ENCODE peak calls at places on chromosomes 12 and 14, in six cellular contexts. One of them, this sample, is unnamed.

GRCh38 chr14:73238262-73238852 is 1.1 kb downstream of the PAPLN start:
- DNase-seq in BE2C: no peak
- DNase-seq in mesothelial cell of epicardium: no peak
- DNase-seq in GM12865: no peak
- DNase-seq in DMS 273 treated with DMSO at 0.1 percent for 48 hours: no peak
- DNase-seq in NB4: peak; percentile 63
- DNase-seq in this sample: peak; percentile 57

GRCh38 chr14:62181591-62181990 is 419.4 kb downstream of the SNAPC1 start:
- DNase-seq in GM12865: no peak
- DNase-seq in BE2C: no peak
- DNase-seq in DMS 273 treated with DMSO at 0.1 percent for 48 hours: no peak
- DNase-seq in NB4: no peak
- DNase-seq in mesothelial cell of epicardium: no peak
- DNase-seq in this sample: no peak

GRCh38 chr14:37416264-37416663 is 178.8 kb downstream of the FOXA1 start:
- DNase-seq in NB4: no peak
- DNase-seq in GM12865: no peak
- DNase-seq in DMS 273 treated with DMSO at 0.1 percent for 48 hours: no peak
- DNase-seq in mesothelial cell of epicardium: no peak
- DNase-seq in BE2C: no peak
- DNase-seq in this sample: no peak

GRCh38 chr12:79406993-79407392 is 283.8 kb downstream of the PAWR start:
- DNase-seq in NB4: no peak
- DNase-seq in DMS 273 treated with DMSO at 0.1 percent for 48 hours: no peak
- DNase-seq in BE2C: no peak
- DNase-seq in mesothelial cell of epicardium: no peak
- DNase-seq in GM12865: no peak
- DNase-seq in this sample: no peak

GRCh38 chr12:62256408-62257079 is 3.7 kb upstream of the USP15 start:
- DNase-seq in NB4: peak; percentile 61
- DNase-seq in DMS 273 treated with DMSO at 0.1 percent for 48 hours: no peak
- DNase-seq in mesothelial cell of epicardium: no peak
- DNase-seq in GM12865: no peak
- DNase-seq in BE2C: no peak
- DNase-seq in this sample: no peak

GRCh38 chr14:34110531-34110930 is 159.7 kb upstream of the EGLN3 start:
- DNase-seq in BE2C: no peak
- DNase-seq in mesothelial cell of epicardium: no peak
- DNase-seq in GM12865: no peak
- DNase-seq in NB4: no peak
- DNase-seq in DMS 273 treated with DMSO at 0.1 percent for 48 hours: no peak
- DNase-seq in this sample: no peak

GRCh38 chr12:67483871-67484554 is 164.5 kb upstream of the DYRK2 start:
- DNase-seq in BE2C: no peak
- DNase-seq in GM12865: peak; percentile 59
- DNase-seq in NB4: no peak
- DNase-seq in mesothelial cell of epicardium: no peak
- DNase-seq in DMS 273 treated with DMSO at 0.1 percent for 48 hours: no peak
- DNase-seq in this sample: no peak

GRCh38 chr12:1171657-1172056 is 180.6 kb downstream of the ERC1 start:
- DNase-seq in mesothelial cell of epicardium: no peak
- DNase-seq in DMS 273 treated with DMSO at 0.1 percent for 48 hours: peak; percentile 59
- DNase-seq in GM12865: no peak
- DNase-seq in BE2C: peak; percentile 12
- DNase-seq in NB4: no peak
- DNase-seq in this sample: no peak

GRCh38 chr12:47156167-47156736 is 76.5 kb upstream of the AMIGO2 start:
- DNase-seq in BE2C: no peak
- DNase-seq in DMS 273 treated with DMSO at 0.1 percent for 48 hours: no peak
- DNase-seq in NB4: peak; percentile 22
- DNase-seq in mesothelial cell of epicardium: no peak
- DNase-seq in GM12865: no peak
- DNase-seq in this sample: no peak

GRCh38 chr14:105894125-105894977 is 368.0 kb downstream of the TMEM121 start:
- DNase-seq in mesothelial cell of epicardium: peak; percentile 5
- DNase-seq in GM12865: no peak
- DNase-seq in BE2C: peak; percentile 3
- DNase-seq in NB4: no peak
- DNase-seq in DMS 273 treated with DMSO at 0.1 percent for 48 hours: no peak
- DNase-seq in this sample: peak; percentile 34

GRCh38 chr14:35678403-35679028 is 130.6 kb downstream of the RALGAPA1 start:
- DNase-seq in BE2C: no peak
- DNase-seq in GM12865: no peak
- DNase-seq in NB4: peak; percentile 39
- DNase-seq in mesothelial cell of epicardium: no peak
- DNase-seq in DMS 273 treated with DMSO at 0.1 percent for 48 hours: no peak
- DNase-seq in this sample: no peak

GRCh38 chr12:116773276-116773731 is 35.2 kb downstream of the RNFT2 start:
- DNase-seq in BE2C: no peak
- DNase-seq in DMS 273 treated with DMSO at 0.1 percent for 48 hours: no peak
- DNase-seq in NB4: peak; percentile 30
- DNase-seq in mesothelial cell of epicardium: no peak
- DNase-seq in GM12865: no peak
- DNase-seq in this sample: no peak

GRCh38 chr12:58139894-58140293 is 198.5 kb downstream of the ATP23 start:
- DNase-seq in BE2C: no peak
- DNase-seq in mesothelial cell of epicardium: no peak
- DNase-seq in GM12865: no peak
- DNase-seq in NB4: no peak
- DNase-seq in DMS 273 treated with DMSO at 0.1 percent for 48 hours: no peak
- DNase-seq in this sample: no peak

GRCh38 chr14:39179042-39179441 is 4.0 kb downstream of the PNN start:
- DNase-seq in BE2C: no peak
- DNase-seq in NB4: no peak
- DNase-seq in DMS 273 treated with DMSO at 0.1 percent for 48 hours: no peak
- DNase-seq in mesothelial cell of epicardium: no peak
- DNase-seq in GM12865: no peak
- DNase-seq in this sample: no peak

GRCh38 chr12:13374783-13375182 is 178.3 kb downstream of the EMP1 start:
- DNase-seq in mesothelial cell of epicardium: no peak
- DNase-seq in DMS 273 treated with DMSO at 0.1 percent for 48 hours: no peak
- DNase-seq in GM12865: no peak
- DNase-seq in NB4: no peak
- DNase-seq in BE2C: no peak
- DNase-seq in this sample: no peak

This sample was measured in RWPE2.